ENCODE peak calls at places on chromosomes 16 and 17, in eight cellular contexts. K is cardiac fibroblast, A is adrenal gland, V is kidney, S is head of caudate nucleus, P is NCI-H1694, L is GM04504, R is fibroblast of pulmonary artery. X is an unnamed sample.

GRCh38 chr17:17525956-17526355 is 29.8 kb upstream of the RASD1 start:
- DNase-seq in K (no peak), A (no peak), V (no peak), S (no peak), P (no peak), L (no peak), R (no peak), X (no peak)

GRCh38 chr16:759110-759910 is 1.2 kb upstream of the MSLN start:
- DNase-seq in K (no peak), A (no peak), V (no peak), S (no peak), P (no peak), L (no peak), R (no peak), X (no peak)

GRCh38 chr17:35889818-35890773 is 9.9 kb upstream of the CCL5 start:
- DNase-seq in K (peak; percentile 78), A (peak; percentile 63), V (no peak), S (peak; percentile 48), P (peak; percentile 81), L (no peak), R (peak; percentile 89), X (peak; percentile 46)

GRCh38 chr17:42804918-42805367 is 6.3 kb downstream of the CNTD1 start:
- DNase-seq in K (no peak), A (no peak), V (no peak), S (no peak), P (no peak), L (no peak), R (no peak), X (no peak)

GRCh38 chr16:81779540-81780320 is 639 bp downstream of the PLCG2 start:
- DNase-seq in K (peak; percentile 10), A (peak; percentile 43), V (peak; percentile 84), S (no peak), P (no peak), L (no peak), R (peak; percentile 4), X (peak; percentile 46)

GRCh38 chr17:73089918-73090317 is 2.6 kb downstream of the SLC39A11 start:
- DNase-seq in K (no peak), A (no peak), V (no peak), S (peak; percentile 93), P (no peak), L (no peak), R (no peak), X (no peak)

GRCh38 chr17:2958706-2959222 is 104.6 kb downstream of the OR1D5 start:
- DNase-seq in K (no peak), A (peak; percentile 7), V (no peak), S (no peak), P (no peak), L (no peak), R (no peak), X (no peak)

GRCh38 chr17:56478836-56479447 is 114.6 kb upstream of the NOG start:
- DNase-seq in K (peak; percentile 22), A (no peak), V (no peak), S (peak; percentile 44), P (peak; percentile 46), L (no peak), R (peak; percentile 10), X (peak; percentile 59)

GRCh38 chr17:40347319-40348135 is 17.0 kb downstream of the GJD3 start:
- DNase-seq in K (no peak), A (peak; percentile 52), V (no peak), S (peak; percentile 88), P (no peak), L (no peak), R (no peak), X (peak; percentile 39)

X was measured in dermis blood vessel endothelial cell.